ENCODE peak calls at places on chromosomes 5 and 9, in eight cellular contexts. One of them, this sample, is unnamed.

GRCh38 chr9:124511891-124512805 is 4.9 kb upstream of the NR5A1 start:
- DNase-seq in GM23248: no peak
- DNase-seq in amniotic epithelial cell: no peak
- DNase-seq in stimulated activated naive CD4-positive, alpha-beta T cell: no peak
- DNase-seq in Kasumi-1: no peak
- DNase-seq in left lung: no peak
- DNase-seq in activated T-cell treated with anti-CD3 and anti-CD28 coated beads, Interleukin-2, amount 50 U/mL, for 4 hours: no peak
- DNase-seq in omental fat pad: no peak
- DNase-seq in this sample: no peak

GRCh38 chr5:34930527-34930844 is 1.1 kb downstream of the DNAJC21 start:
- DNase-seq in GM23248: peak
- DNase-seq in amniotic epithelial cell: peak
- DNase-seq in stimulated activated naive CD4-positive, alpha-beta T cell: no peak
- DNase-seq in Kasumi-1: no peak
- DNase-seq in left lung: no peak
- DNase-seq in activated T-cell treated with anti-CD3 and anti-CD28 coated beads, Interleukin-2, amount 50 U/mL, for 4 hours: no peak
- DNase-seq in omental fat pad: no peak
- DNase-seq in this sample: no peak

GRCh38 chr5:31531543-31531887 is 378 bp downstream of the DROSHA start:
- DNase-seq in GM23248: peak
- DNase-seq in amniotic epithelial cell: no peak
- DNase-seq in stimulated activated naive CD4-positive, alpha-beta T cell: peak
- DNase-seq in Kasumi-1: peak
- DNase-seq in left lung: peak
- DNase-seq in activated T-cell treated with anti-CD3 and anti-CD28 coated beads, Interleukin-2, amount 50 U/mL, for 4 hours: peak
- DNase-seq in omental fat pad: no peak
- DNase-seq in this sample: no peak

GRCh38 chr5:9920696-9921095 is 290.5 kb upstream of the TAS2R1 start:
- DNase-seq in GM23248: no peak
- DNase-seq in amniotic epithelial cell: no peak
- DNase-seq in stimulated activated naive CD4-positive, alpha-beta T cell: no peak
- DNase-seq in Kasumi-1: no peak
- DNase-seq in left lung: no peak
- DNase-seq in activated T-cell treated with anti-CD3 and anti-CD28 coated beads, Interleukin-2, amount 50 U/mL, for 4 hours: no peak
- DNase-seq in omental fat pad: no peak
- DNase-seq in this sample: no peak

GRCh38 chr5:59300930-59301329 is 592.6 kb downstream of the PDE4D start:
- DNase-seq in GM23248: no peak
- DNase-seq in amniotic epithelial cell: no peak
- DNase-seq in stimulated activated naive CD4-positive, alpha-beta T cell: no peak
- DNase-seq in Kasumi-1: no peak
- DNase-seq in left lung: no peak
- DNase-seq in activated T-cell treated with anti-CD3 and anti-CD28 coated beads, Interleukin-2, amount 50 U/mL, for 4 hours: no peak
- DNase-seq in omental fat pad: no peak
- DNase-seq in this sample: no peak

GRCh38 chr9:115808108-115808507 is 345.5 kb upstream of the PAPPA start:
- DNase-seq in GM23248: no peak
- DNase-seq in amniotic epithelial cell: peak
- DNase-seq in stimulated activated naive CD4-positive, alpha-beta T cell: no peak
- DNase-seq in Kasumi-1: no peak
- DNase-seq in left lung: no peak
- DNase-seq in activated T-cell treated with anti-CD3 and anti-CD28 coated beads, Interleukin-2, amount 50 U/mL, for 4 hours: no peak
- DNase-seq in omental fat pad: no peak
- DNase-seq in this sample: no peak

GRCh38 chr5:65753189-65753588 is 31.2 kb downstream of the NLN start:
- DNase-seq in GM23248: no peak
- DNase-seq in amniotic epithelial cell: peak
- DNase-seq in stimulated activated naive CD4-positive, alpha-beta T cell: no peak
- DNase-seq in Kasumi-1: no peak
- DNase-seq in left lung: no peak
- DNase-seq in activated T-cell treated with anti-CD3 and anti-CD28 coated beads, Interleukin-2, amount 50 U/mL, for 4 hours: no peak
- DNase-seq in omental fat pad: no peak
- DNase-seq in this sample: no peak

GRCh38 chr5:135398855-135399837 is at the start of gene MACROH2A1:
- DNase-seq in GM23248: peak
- DNase-seq in amniotic epithelial cell: peak
- DNase-seq in stimulated activated naive CD4-positive, alpha-beta T cell: peak
- DNase-seq in Kasumi-1: peak
- DNase-seq in left lung: peak
- DNase-seq in activated T-cell treated with anti-CD3 and anti-CD28 coated beads, Interleukin-2, amount 50 U/mL, for 4 hours: peak
- DNase-seq in omental fat pad: peak
- DNase-seq in this sample: peak

GRCh38 chr5:107546685-107547084 is 124.1 kb downstream of the EFNA5 start:
- DNase-seq in GM23248: no peak
- DNase-seq in amniotic epithelial cell: no peak
- DNase-seq in stimulated activated naive CD4-positive, alpha-beta T cell: no peak
- DNase-seq in Kasumi-1: no peak
- DNase-seq in left lung: no peak
- DNase-seq in activated T-cell treated with anti-CD3 and anti-CD28 coated beads, Interleukin-2, amount 50 U/mL, for 4 hours: no peak
- DNase-seq in omental fat pad: no peak
- DNase-seq in this sample: no peak

GRCh38 chr5:1004598-1005361 is 3.8 kb upstream of the NKD2 start:
- DNase-seq in GM23248: peak
- DNase-seq in amniotic epithelial cell: peak
- DNase-seq in stimulated activated naive CD4-positive, alpha-beta T cell: peak
- DNase-seq in Kasumi-1: no peak
- DNase-seq in left lung: peak
- DNase-seq in activated T-cell treated with anti-CD3 and anti-CD28 coated beads, Interleukin-2, amount 50 U/mL, for 4 hours: peak
- DNase-seq in omental fat pad: peak
- DNase-seq in this sample: peak

GRCh38 chr9:121559183-121559582 is 59.5 kb upstream of the GGTA1 start:
- DNase-seq in GM23248: peak
- DNase-seq in amniotic epithelial cell: no peak
- DNase-seq in stimulated activated naive CD4-positive, alpha-beta T cell: no peak
- DNase-seq in Kasumi-1: peak
- DNase-seq in left lung: no peak
- DNase-seq in activated T-cell treated with anti-CD3 and anti-CD28 coated beads, Interleukin-2, amount 50 U/mL, for 4 hours: no peak
- DNase-seq in omental fat pad: no peak
- DNase-seq in this sample: no peak

GRCh38 chr9:134661791-134662142 is 20.2 kb downstream of the COL5A1 start:
- DNase-seq in GM23248: peak
- DNase-seq in amniotic epithelial cell: no peak
- DNase-seq in stimulated activated naive CD4-positive, alpha-beta T cell: no peak
- DNase-seq in Kasumi-1: no peak
- DNase-seq in left lung: peak
- DNase-seq in activated T-cell treated with anti-CD3 and anti-CD28 coated beads, Interleukin-2, amount 50 U/mL, for 4 hours: no peak
- DNase-seq in omental fat pad: no peak
- DNase-seq in this sample: peak

GRCh38 chr5:78899922-78900362 is 85.2 kb downstream of the ARSB start:
- DNase-seq in GM23248: peak
- DNase-seq in amniotic epithelial cell: peak
- DNase-seq in stimulated activated naive CD4-positive, alpha-beta T cell: no peak
- DNase-seq in Kasumi-1: peak
- DNase-seq in left lung: no peak
- DNase-seq in activated T-cell treated with anti-CD3 and anti-CD28 coated beads, Interleukin-2, amount 50 U/mL, for 4 hours: no peak
- DNase-seq in omental fat pad: no peak
- DNase-seq in this sample: no peak

GRCh38 chr9:124284940-124285441 is 27.2 kb downstream of the NEK6 start:
- DNase-seq in GM23248: peak
- DNase-seq in amniotic epithelial cell: peak
- DNase-seq in stimulated activated naive CD4-positive, alpha-beta T cell: no peak
- DNase-seq in Kasumi-1: no peak
- DNase-seq in left lung: no peak
- DNase-seq in activated T-cell treated with anti-CD3 and anti-CD28 coated beads, Interleukin-2, amount 50 U/mL, for 4 hours: no peak
- DNase-seq in omental fat pad: no peak
- DNase-seq in this sample: no peak

GRCh38 chr5:2149196-2149541 is 266.4 kb upstream of the IRX4 start:
- DNase-seq in GM23248: peak
- DNase-seq in amniotic epithelial cell: no peak
- DNase-seq in stimulated activated naive CD4-positive, alpha-beta T cell: no peak
- DNase-seq in Kasumi-1: no peak
- DNase-seq in left lung: no peak
- DNase-seq in activated T-cell treated with anti-CD3 and anti-CD28 coated beads, Interleukin-2, amount 50 U/mL, for 4 hours: no peak
- DNase-seq in omental fat pad: no peak
- DNase-seq in this sample: no peak

GRCh38 chr5:77354454-77354853 is 137.7 kb downstream of the WDR41 start:
- DNase-seq in GM23248: no peak
- DNase-seq in amniotic epithelial cell: no peak
- DNase-seq in stimulated activated naive CD4-positive, alpha-beta T cell: no peak
- DNase-seq in Kasumi-1: no peak
- DNase-seq in left lung: no peak
- DNase-seq in activated T-cell treated with anti-CD3 and anti-CD28 coated beads, Interleukin-2, amount 50 U/mL, for 4 hours: no peak
- DNase-seq in omental fat pad: no peak
- DNase-seq in this sample: no peak

This sample was measured in thoracic aorta.